ENCODE peak calls at places on chromosomes 4 and X, in five cellular contexts. One of them, this sample, is unnamed.

GRCh38 chr4:84578540-84579409 is 4.2 kb upstream of the CDS1 start:
- DNase-seq in suprapubic skin: no peak
- DNase-seq in PC-9: peak; percentile 20
- DNase-seq in CD8-positive, alpha-beta T cell: peak; percentile 5
- DNase-seq in cardiac fibroblast: peak; percentile 79
- DNase-seq in this sample: peak; percentile 26

GRCh38 chr4:148793221-148793620 is 351.0 kb upstream of the NR3C2 start:
- DNase-seq in suprapubic skin: no peak
- DNase-seq in PC-9: no peak
- DNase-seq in CD8-positive, alpha-beta T cell: no peak
- DNase-seq in cardiac fibroblast: no peak
- DNase-seq in this sample: no peak

GRCh38 chr4:1402516-1403101 is 3.6 kb downstream of the NKX1-1 start:
- DNase-seq in suprapubic skin: peak; percentile 46
- DNase-seq in PC-9: no peak
- DNase-seq in CD8-positive, alpha-beta T cell: no peak
- DNase-seq in cardiac fibroblast: no peak
- DNase-seq in this sample: no peak

GRCh38 chrX:41145920-41146608 is 60.8 kb downstream of the USP9X start:
- DNase-seq in suprapubic skin: no peak
- DNase-seq in PC-9: no peak
- DNase-seq in CD8-positive, alpha-beta T cell: no peak
- DNase-seq in cardiac fibroblast: peak; percentile 75
- DNase-seq in this sample: no peak

GRCh38 chr4:139977838-139978604 is 176.0 kb downstream of the MAML3 start:
- DNase-seq in suprapubic skin: no peak
- DNase-seq in PC-9: no peak
- DNase-seq in CD8-positive, alpha-beta T cell: no peak
- DNase-seq in cardiac fibroblast: no peak
- DNase-seq in this sample: no peak

GRCh38 chr4:103375278-103375677 is 177.1 kb upstream of the CENPE start:
- DNase-seq in suprapubic skin: no peak
- DNase-seq in PC-9: no peak
- DNase-seq in CD8-positive, alpha-beta T cell: no peak
- DNase-seq in cardiac fibroblast: peak; percentile 3
- DNase-seq in this sample: no peak

GRCh38 chrX:10239611-10240064 is 82.9 kb downstream of the CLCN4 start:
- DNase-seq in suprapubic skin: no peak
- DNase-seq in PC-9: peak; percentile 47
- DNase-seq in CD8-positive, alpha-beta T cell: no peak
- DNase-seq in cardiac fibroblast: peak; percentile 42
- DNase-seq in this sample: no peak

GRCh38 chrX:41449615-41450014 is 2.5 kb downstream of the NYX start:
- DNase-seq in suprapubic skin: no peak
- DNase-seq in PC-9: no peak
- DNase-seq in CD8-positive, alpha-beta T cell: no peak
- DNase-seq in cardiac fibroblast: peak; percentile 23
- DNase-seq in this sample: no peak

GRCh38 chr4:89119836-89120235 is 8.5 kb downstream of the TIGD2 start:
- DNase-seq in suprapubic skin: no peak
- DNase-seq in PC-9: no peak
- DNase-seq in CD8-positive, alpha-beta T cell: no peak
- DNase-seq in cardiac fibroblast: no peak
- DNase-seq in this sample: no peak

GRCh38 chr4:100016191-100016590 is 66.1 kb upstream of the H2AZ1 start:
- DNase-seq in suprapubic skin: no peak
- DNase-seq in PC-9: no peak
- DNase-seq in CD8-positive, alpha-beta T cell: no peak
- DNase-seq in cardiac fibroblast: no peak
- DNase-seq in this sample: no peak

GRCh38 chrX:131746491-131746968 is 202.7 kb downstream of the OR13H1 start:
- DNase-seq in suprapubic skin: peak; percentile 86
- DNase-seq in PC-9: peak; percentile 67
- DNase-seq in CD8-positive, alpha-beta T cell: peak; percentile 82
- DNase-seq in cardiac fibroblast: no peak
- DNase-seq in this sample: no peak

GRCh38 chr4:33262809-33263208 is 2542.6 kb downstream of the PCDH7 start:
- DNase-seq in suprapubic skin: no peak
- DNase-seq in PC-9: no peak
- DNase-seq in CD8-positive, alpha-beta T cell: no peak
- DNase-seq in cardiac fibroblast: peak; percentile 68
- DNase-seq in this sample: no peak

GRCh38 chr4:185840201-185840600 is 28.2 kb upstream of the SORBS2 start:
- DNase-seq in suprapubic skin: no peak
- DNase-seq in PC-9: no peak
- DNase-seq in CD8-positive, alpha-beta T cell: no peak
- DNase-seq in cardiac fibroblast: no peak
- DNase-seq in this sample: no peak

GRCh38 chr4:140256335-140256734 is 102.4 kb upstream of the MAML3 start:
- DNase-seq in suprapubic skin: no peak
- DNase-seq in PC-9: peak; percentile 37
- DNase-seq in CD8-positive, alpha-beta T cell: no peak
- DNase-seq in cardiac fibroblast: no peak
- DNase-seq in this sample: no peak

GRCh38 chrX:103002576-103002975 is 61.4 kb downstream of the BEX1 start:
- DNase-seq in suprapubic skin: no peak
- DNase-seq in PC-9: no peak
- DNase-seq in CD8-positive, alpha-beta T cell: no peak
- DNase-seq in cardiac fibroblast: peak; percentile 1
- DNase-seq in this sample: no peak

GRCh38 chr4:10017037-10017893 is 4.0 kb downstream of the SLC2A9 start:
- DNase-seq in suprapubic skin: no peak
- DNase-seq in PC-9: no peak
- DNase-seq in CD8-positive, alpha-beta T cell: no peak
- DNase-seq in cardiac fibroblast: no peak
- DNase-seq in this sample: no peak

GRCh38 chrX:44873415-44874270 is 655 bp downstream of the KDM6A start:
- DNase-seq in suprapubic skin: peak; percentile 80
- DNase-seq in PC-9: peak; percentile 12
- DNase-seq in CD8-positive, alpha-beta T cell: peak; percentile 64
- DNase-seq in cardiac fibroblast: peak; percentile 51
- DNase-seq in this sample: peak; percentile 63

GRCh38 chr4:188012546-188012945 is 17.0 kb downstream of the ZFP42 start:
- DNase-seq in suprapubic skin: no peak
- DNase-seq in PC-9: no peak
- DNase-seq in CD8-positive, alpha-beta T cell: no peak
- DNase-seq in cardiac fibroblast: no peak
- DNase-seq in this sample: no peak

GRCh38 chr4:178192611-178193010 is 750.4 kb upstream of the AGA start:
- DNase-seq in suprapubic skin: no peak
- DNase-seq in PC-9: no peak
- DNase-seq in CD8-positive, alpha-beta T cell: no peak
- DNase-seq in cardiac fibroblast: no peak
- DNase-seq in this sample: no peak

GRCh38 chr4:113574636-113575103 is 186.9 kb downstream of the CAMK2D start:
- DNase-seq in suprapubic skin: no peak
- DNase-seq in PC-9: no peak
- DNase-seq in CD8-positive, alpha-beta T cell: no peak
- DNase-seq in cardiac fibroblast: peak; percentile 83
- DNase-seq in this sample: no peak

GRCh38 chr4:8586671-8587468 is 5.7 kb upstream of the CPZ start:
- DNase-seq in suprapubic skin: peak; percentile 41
- DNase-seq in PC-9: no peak
- DNase-seq in CD8-positive, alpha-beta T cell: no peak
- DNase-seq in cardiac fibroblast: no peak
- DNase-seq in this sample: no peak

GRCh38 chrX:7943600-7944245 is 16.5 kb upstream of the PNPLA4 start:
- DNase-seq in suprapubic skin: no peak
- DNase-seq in PC-9: no peak
- DNase-seq in CD8-positive, alpha-beta T cell: no peak
- DNase-seq in cardiac fibroblast: no peak
- DNase-seq in this sample: no peak

GRCh38 chrX:39477438-39478120 is 620.2 kb downstream of the BCOR start:
- DNase-seq in suprapubic skin: peak; percentile 69
- DNase-seq in PC-9: no peak
- DNase-seq in CD8-positive, alpha-beta T cell: peak; percentile 25
- DNase-seq in cardiac fibroblast: peak; percentile 43
- DNase-seq in this sample: peak; percentile 11

GRCh38 chr4:681736-682451 is 7.1 kb downstream of the SLC49A3 start:
- DNase-seq in suprapubic skin: peak; percentile 82
- DNase-seq in PC-9: no peak
- DNase-seq in CD8-positive, alpha-beta T cell: peak; percentile 43
- DNase-seq in cardiac fibroblast: no peak
- DNase-seq in this sample: no peak

DNA sequence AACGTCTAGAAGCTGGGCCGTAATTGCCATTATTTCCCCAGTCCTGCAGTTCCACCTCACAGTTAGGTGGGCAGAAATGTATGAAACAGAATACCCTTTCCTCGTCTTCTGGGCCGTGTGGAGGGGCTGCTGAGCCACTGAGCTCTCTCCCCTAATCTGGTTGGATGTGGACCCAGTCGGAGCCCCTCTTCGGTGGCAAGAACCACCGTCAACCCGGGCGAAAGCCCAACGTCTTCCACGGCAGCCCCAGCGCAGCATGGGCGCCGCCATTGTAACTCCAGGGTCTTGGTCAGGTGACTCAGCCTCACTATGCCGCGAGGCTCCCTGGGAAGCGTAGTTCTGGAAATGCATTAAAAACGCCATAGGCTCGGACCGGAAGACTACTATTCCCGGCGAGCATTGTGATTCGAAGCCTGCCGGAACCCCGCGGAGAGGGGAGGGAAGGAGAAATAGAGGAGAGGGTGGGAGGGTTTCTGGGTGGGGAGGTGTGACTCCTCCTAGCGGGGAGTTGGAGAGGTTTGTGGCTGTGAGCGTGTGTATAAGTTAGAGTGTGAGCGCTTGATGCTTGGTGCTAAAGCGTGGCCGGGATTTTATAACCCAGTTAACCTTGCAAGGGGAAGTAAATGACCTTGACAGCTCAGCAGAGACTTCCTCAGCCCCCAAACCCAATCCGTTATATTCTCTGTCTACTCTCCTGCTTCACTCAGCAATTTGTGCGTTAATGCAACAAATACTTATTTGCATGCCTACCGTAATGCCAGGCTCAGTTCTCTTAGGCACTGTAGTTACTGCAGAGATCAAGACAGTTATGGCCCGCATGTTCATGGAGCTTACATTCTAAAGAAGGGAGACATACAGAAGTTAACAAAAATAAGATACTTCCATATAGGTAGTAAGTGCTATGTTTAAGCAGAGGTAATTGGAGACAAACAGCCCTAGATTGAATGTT is at the start of gene GATB:
- DNase-seq in suprapubic skin: peak; percentile 96
- DNase-seq in PC-9: peak; percentile 88
- DNase-seq in CD8-positive, alpha-beta T cell: peak; percentile 88
- DNase-seq in cardiac fibroblast: peak; percentile 97
- DNase-seq in this sample: peak; percentile 90
- TF ChIP-seq CTCF in suprapubic skin: peak; percentile 40
- TF ChIP-seq CTCF in PC-9: peak; percentile 51
- TF ChIP-seq CTCF in CD8-positive, alpha-beta T cell: peak; percentile 51
- TF ChIP-seq CTCF in cardiac fibroblast: peak; percentile 48
- TF ChIP-seq CTCF in this sample: peak; percentile 57

GRCh38 chr4:181835348-181835747 is 407.9 kb upstream of the TENM3 start:
- DNase-seq in suprapubic skin: no peak
- DNase-seq in PC-9: no peak
- DNase-seq in CD8-positive, alpha-beta T cell: no peak
- DNase-seq in cardiac fibroblast: no peak
- DNase-seq in this sample: no peak

GRCh38 chr4:181827246-181827645 is 416.0 kb upstream of the TENM3 start:
- DNase-seq in suprapubic skin: no peak
- DNase-seq in PC-9: no peak
- DNase-seq in CD8-positive, alpha-beta T cell: no peak
- DNase-seq in cardiac fibroblast: no peak
- DNase-seq in this sample: no peak

GRCh38 chr4:181838253-181838652 is 404.9 kb upstream of the TENM3 start:
- DNase-seq in suprapubic skin: no peak
- DNase-seq in PC-9: no peak
- DNase-seq in CD8-positive, alpha-beta T cell: no peak
- DNase-seq in cardiac fibroblast: no peak
- DNase-seq in this sample: no peak

GRCh38 chr4:181830404-181831035 is 412.7 kb upstream of the TENM3 start:
- DNase-seq in suprapubic skin: no peak
- DNase-seq in PC-9: no peak
- DNase-seq in CD8-positive, alpha-beta T cell: no peak
- DNase-seq in cardiac fibroblast: no peak
- DNase-seq in this sample: no peak

GRCh38 chr4:181832305-181832704 is 410.9 kb upstream of the TENM3 start:
- DNase-seq in suprapubic skin: no peak
- DNase-seq in PC-9: no peak
- DNase-seq in CD8-positive, alpha-beta T cell: no peak
- DNase-seq in cardiac fibroblast: no peak
- DNase-seq in this sample: no peak
- TF ChIP-seq CTCF in suprapubic skin: no peak
- TF ChIP-seq CTCF in PC-9: no peak
- TF ChIP-seq CTCF in CD8-positive, alpha-beta T cell: no peak
- TF ChIP-seq CTCF in cardiac fibroblast: no peak
- TF ChIP-seq CTCF in this sample: no peak

GRCh38 chr4:17618926-17619325 is 4.5 kb downstream of the MED28 start:
- DNase-seq in suprapubic skin: no peak
- DNase-seq in PC-9: no peak
- DNase-seq in CD8-positive, alpha-beta T cell: no peak
- DNase-seq in cardiac fibroblast: no peak
- DNase-seq in this sample: no peak

GRCh38 chr4:17616283-17616682 is 1.8 kb downstream of the MED28 start:
- DNase-seq in suprapubic skin: no peak
- DNase-seq in PC-9: no peak
- DNase-seq in CD8-positive, alpha-beta T cell: no peak
- DNase-seq in cardiac fibroblast: no peak
- DNase-seq in this sample: no peak

GRCh38 chr4:17613761-17614415 is 553 bp upstream of the MED28 start:
- DNase-seq in suprapubic skin: no peak
- DNase-seq in PC-9: peak; percentile 9
- DNase-seq in CD8-positive, alpha-beta T cell: peak; percentile 20
- DNase-seq in cardiac fibroblast: peak; percentile 73
- DNase-seq in this sample: no peak

GRCh38 chr4:17619416-17620105 is 5.1 kb downstream of the MED28 start:
- DNase-seq in suprapubic skin: no peak
- DNase-seq in PC-9: no peak
- DNase-seq in CD8-positive, alpha-beta T cell: no peak
- DNase-seq in cardiac fibroblast: no peak
- DNase-seq in this sample: no peak

GRCh38 chr4:17614416-17615299 is at the start of gene MED28:
- DNase-seq in suprapubic skin: peak; percentile 99
- DNase-seq in PC-9: peak; percentile 87
- DNase-seq in CD8-positive, alpha-beta T cell: peak; percentile 95
- DNase-seq in cardiac fibroblast: peak; percentile 97
- DNase-seq in this sample: peak; percentile 90
- TF ChIP-seq CTCF in suprapubic skin: peak; percentile 9
- TF ChIP-seq CTCF in PC-9: no peak
- TF ChIP-seq CTCF in CD8-positive, alpha-beta T cell: no peak
- TF ChIP-seq CTCF in cardiac fibroblast: no peak
- TF ChIP-seq CTCF in this sample: no peak

DNA sequence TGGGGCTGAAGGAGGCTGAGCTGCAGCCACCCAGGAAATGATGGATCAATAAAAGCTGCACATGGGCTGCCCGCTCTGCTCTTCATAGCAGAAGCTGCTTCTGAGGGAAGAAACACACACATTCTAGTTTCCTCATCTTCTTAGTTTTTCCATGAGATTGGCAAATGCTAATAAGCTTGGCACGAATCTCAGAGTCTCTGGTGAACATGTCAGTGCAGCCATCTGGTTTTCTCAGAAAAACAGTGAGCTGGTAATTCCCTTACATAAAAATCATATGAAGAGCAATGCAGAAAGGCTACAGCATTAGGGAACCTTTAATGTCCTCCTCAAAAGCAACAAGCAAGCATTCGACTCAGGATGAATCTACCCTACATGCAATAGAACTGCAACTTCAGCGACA is 69.9 kb downstream of the GATB start:
- DNase-seq in suprapubic skin: no peak
- DNase-seq in PC-9: no peak
- DNase-seq in CD8-positive, alpha-beta T cell: no peak
- DNase-seq in cardiac fibroblast: peak; percentile 56
- DNase-seq in this sample: no peak
- TF ChIP-seq CTCF in suprapubic skin: no peak
- TF ChIP-seq CTCF in PC-9: no peak
- TF ChIP-seq CTCF in CD8-positive, alpha-beta T cell: no peak
- TF ChIP-seq CTCF in cardiac fibroblast: no peak
- TF ChIP-seq CTCF in this sample: no peak